ENCODE peak calls at places on chromosomes 6 and 20, in five cellular contexts. J is A673, D is body of pancreas, B is colonic mucosa, T is BE2C. W is an unnamed sample. For H3K4me1, the result is how much of the 10 kb centered on the place peaks cover.

GRCh38 chr6:169839898-169840631 is 88.6 kb downstream of the ERMARD start:
- DNase-seq in J (no peak), D (no peak), B (peak), T (no peak), W (peak)

GRCh38 chr6:35727935-35728662 is 8.7 kb upstream of the ARMC12 start:
- DNase-seq in J (peak), D (peak), B (peak), T (peak), W (peak)

GRCh38 chr6:456358-456857 is 64.9 kb downstream of the IRF4 start:
- DNase-seq in J (no peak), D (no peak), B (no peak), T (no peak), W (peak)

GRCh38 chr6:16956371-16956770 is 145.5 kb upstream of the STMND1 start:
- DNase-seq in J (no peak), D (no peak), B (no peak), T (no peak), W (no peak)

GRCh38 chr6:64037421-64037820 is 401.8 kb downstream of the PHF3 start:
- DNase-seq in J (no peak), D (no peak), B (no peak), T (no peak), W (no peak)

GRCh38 chr20:41307021-41307420 is 10.5 kb downstream of the ZHX3 start:
- DNase-seq in J (no peak), D (no peak), B (no peak), T (no peak), W (no peak)

GRCh38 chr6:129183681-129184216 is 300.8 kb downstream of the LAMA2 start:
- DNase-seq in J (peak), D (no peak), B (no peak), T (no peak), W (no peak)

GRCh38 chr20:60056345-60057122 is 98.3 kb downstream of the CDH26 start:
- DNase-seq in J (no peak), D (no peak), B (no peak), T (no peak), W (peak)

GRCh38 chr20:22207280-22207679 is 377.1 kb downstream of the FOXA2 start:
- DNase-seq in J (no peak), D (no peak), B (no peak), T (no peak), W (no peak)

GRCh38 chr6:26594730-26595632 is 1.8 kb upstream of the ABT1 start:
- DNase-seq in J (peak), D (no peak), B (no peak), T (peak), W (peak)

GRCh38 chr20:11178946-11179654 is 505.3 kb upstream of the JAG1 start:
- DNase-seq in J (peak), D (no peak), B (no peak), T (no peak), W (no peak)

GRCh38 chr20:18647777-18648176 is 59.9 kb downstream of the DTD1 start:
- DNase-seq in J (no peak), D (no peak), B (no peak), T (no peak), W (no peak)

GRCh38 chr20:37670426-37670825 is 23.4 kb upstream of the CTNNBL1 start:
- DNase-seq in J (peak), D (peak), B (no peak), T (peak), W (no peak)

GRCh38 chr6:44049163-44049988 is 77.9 kb downstream of the MRPL14 start:
- DNase-seq in J (no peak), D (no peak), B (peak), T (no peak), W (no peak)

GRCh38 chr6:37139223-37139962 is 30.6 kb upstream of the PIM1 start:
- DNase-seq in J (no peak), D (no peak), B (no peak), T (no peak), W (no peak)

GRCh38 chr20:63175031-63175895 is 40.7 kb downstream of the YTHDF1 start:
- DNase-seq in J (no peak), D (no peak), B (no peak), T (no peak), W (no peak)

GRCh38 chr20:2745060-2745910 is 52.7 kb downstream of the EBF4 start:
- DNase-seq in J (no peak), D (no peak), B (no peak), T (no peak), W (peak)

GRCh38 chr6:16337280-16337975 is 99.0 kb downstream of the GMPR start:
- DNase-seq in J (no peak), D (peak), B (peak), T (peak), W (peak)

GRCh38 chr20:62925420-62926228 is 681 bp downstream of the DIDO1 start:
- DNase-seq in J (peak), D (peak), B (peak), T (no peak), W (peak)

GRCh38 chr6:13474360-13474759 is 13.0 kb downstream of the GFOD1 start:
- DNase-seq in J (no peak), D (no peak), B (no peak), T (no peak), W (peak)

GRCh38 chr6:84866715-84867114 is 102.3 kb upstream of the TBX18 start:
- DNase-seq in J (no peak), D (no peak), B (no peak), T (no peak), W (no peak)

GRCh38 chr20:815914-816606 is 17.5 kb upstream of the FAM110A start:
- DNase-seq in J (peak), D (peak), B (peak), T (peak), W (peak)

GRCh38 chr6:15249371-15250019 is 3.6 kb downstream of the JARID2 start:
- DNase-seq in J (no peak), D (no peak), B (no peak), T (no peak), W (no peak)

GRCh38 chr6:104182811-104183210 is 676.9 kb downstream of the HACE1 start:
- DNase-seq in J (no peak), D (no peak), B (no peak), T (no peak), W (no peak)

GRCh38 chr6:125252891-125253290 is 48.9 kb downstream of the HDDC2 start:
- DNase-seq in J (no peak), D (no peak), B (no peak), T (no peak), W (no peak)

GRCh38 chr20:53581444-53582311 is 12.0 kb downstream of the ZNF217 start:
- DNase-seq in J (no peak), D (no peak), B (no peak), T (no peak), W (no peak)

GRCh38 chr6:162358625-162359024 is 368.9 kb downstream of the PRKN start:
- DNase-seq in J (no peak), D (no peak), B (no peak), T (no peak), W (no peak)

GRCh38 chr6:144006731-144007454 is 1.2 kb downstream of the PLAGL1 start:
- DNase-seq in J (no peak), D (no peak), B (peak), T (no peak), W (no peak)

GRCh38 chr6:28867078-28867414 is 56.7 kb downstream of the TRIM27 start:
- DNase-seq in J (peak), D (no peak), B (no peak), T (no peak), W (no peak)

GRCh38 chr20:35561268-35561667 is 19.4 kb downstream of the ERGIC3 start:
- DNase-seq in J (peak), D (peak), B (no peak), T (peak), W (peak)

GRCh38 chr20:51359947-51360346 is 182.6 kb downstream of the NFATC2 start:
- DNase-seq in J (no peak), D (no peak), B (no peak), T (no peak), W (no peak)

GRCh38 chr6:91299544-91300491 is 712.9 kb upstream of the MAP3K7 start:
- DNase-seq in J (peak), D (no peak), B (peak), T (no peak), W (peak)

GRCh38 chr20:4225778-4226177 is 210.4 kb upstream of the RNF24 start:
- DNase-seq in J (no peak), D (no peak), B (no peak), T (no peak), W (no peak)
- H3K4me3 ChIP-seq in J (no peak), D (no peak), B (no peak), T (no peak), W (no peak)

GRCh38 chr6:157538698-157539097 is 157.7 kb downstream of the ZDHHC14 start:
- DNase-seq in J (no peak), D (no peak), B (no peak), T (no peak), W (peak)

GRCh38 chr6:157539421-157539822 is 158.4 kb downstream of the ZDHHC14 start:
- DNase-seq in J (no peak), D (no peak), B (no peak), T (no peak), W (peak)

GRCh38 chr6:157542405-157542943 is 161.5 kb downstream of the ZDHHC14 start:
- DNase-seq in J (no peak), D (no peak), B (no peak), T (no peak), W (peak)

GRCh38 chr6:157539900-157540752 is 159.1 kb downstream of the ZDHHC14 start:
- DNase-seq in J (no peak), D (no peak), B (peak), T (no peak), W (peak)

DNA sequence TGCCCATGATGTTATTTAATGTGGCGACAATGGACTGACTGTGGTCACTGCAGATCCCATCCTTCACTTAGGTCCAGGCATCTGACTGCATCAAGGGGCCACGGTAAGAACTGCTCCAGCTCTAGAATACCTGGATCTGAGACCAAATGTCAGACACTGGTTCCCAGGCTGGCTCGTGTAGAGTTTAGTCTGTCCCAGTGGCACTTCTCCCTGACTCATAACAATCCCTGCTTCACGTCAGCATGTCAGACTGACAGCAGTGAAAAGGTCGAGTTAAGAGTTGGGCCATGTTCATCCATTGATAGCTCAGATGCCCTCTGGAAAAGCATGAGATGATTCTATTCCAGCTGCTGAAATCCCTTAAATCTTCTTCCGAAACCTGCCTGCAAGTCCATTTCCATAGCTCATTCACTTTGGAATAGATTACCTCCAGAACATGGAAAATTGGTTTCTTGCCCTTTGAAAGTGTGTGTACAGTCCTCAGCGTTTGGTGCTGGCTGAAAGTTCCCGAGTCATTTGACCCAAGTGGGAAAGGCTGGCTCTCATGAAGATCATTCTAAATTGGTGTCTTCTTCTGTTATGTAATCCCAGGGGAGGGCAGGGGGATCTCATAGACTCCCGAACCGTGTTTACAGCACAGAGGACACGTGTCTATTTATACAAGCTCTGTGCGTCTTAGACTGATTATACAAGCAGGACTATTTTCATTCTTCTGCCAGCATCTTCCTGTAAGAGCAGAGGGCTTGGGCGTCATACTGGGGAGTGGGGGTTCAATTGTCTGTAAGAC is 160.8 kb downstream of the ZDHHC14 start:
- DNase-seq in J (no peak), D (no peak), B (no peak), T (no peak), W (peak)
- H3K4me1 ChIP-seq in J (under half), D (under half), B (under half), T (under half), W (under half)

GRCh38 chr6:7087491-7087979 is 20.2 kb upstream of the RREB1 start:
- DNase-seq in J (no peak), D (no peak), B (peak), T (no peak), W (no peak)

GRCh38 chr6:7087066-7087465 is 20.7 kb upstream of the RREB1 start:
- DNase-seq in J (peak), D (no peak), B (no peak), T (no peak), W (peak)

GRCh38 chr6:7085911-7086310 is 21.9 kb upstream of the RREB1 start:
- DNase-seq in J (peak), D (peak), B (peak), T (peak), W (no peak)

GRCh38 chr6:7088076-7088742 is 19.6 kb upstream of the RREB1 start:
- DNase-seq in J (no peak), D (no peak), B (peak), T (no peak), W (no peak)

DNA sequence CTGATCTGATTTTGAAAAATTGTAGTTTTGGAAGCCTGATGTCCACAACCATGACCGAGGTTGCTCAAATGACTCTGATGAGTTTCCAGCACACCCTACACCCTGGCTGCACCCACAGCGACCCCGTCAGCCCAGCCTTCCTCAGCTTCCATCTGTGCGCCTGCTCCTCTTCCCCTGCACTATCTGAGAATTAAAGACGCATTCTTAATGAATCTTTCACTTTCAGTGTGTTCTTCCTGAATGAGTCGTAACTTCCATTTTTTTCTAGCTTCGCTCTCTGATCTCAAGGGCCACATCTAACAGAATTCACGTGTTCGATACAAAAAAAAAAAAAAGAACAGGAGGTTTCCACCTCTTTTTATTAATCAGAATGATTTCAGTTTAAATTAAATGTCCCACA is 21.3 kb upstream of the RREB1 start:
- DNase-seq in J (no peak), D (no peak), B (peak), T (no peak), W (no peak)
- H3K4me3 ChIP-seq in J (peak), D (no peak), B (peak), T (no peak), W (no peak)

DNA sequence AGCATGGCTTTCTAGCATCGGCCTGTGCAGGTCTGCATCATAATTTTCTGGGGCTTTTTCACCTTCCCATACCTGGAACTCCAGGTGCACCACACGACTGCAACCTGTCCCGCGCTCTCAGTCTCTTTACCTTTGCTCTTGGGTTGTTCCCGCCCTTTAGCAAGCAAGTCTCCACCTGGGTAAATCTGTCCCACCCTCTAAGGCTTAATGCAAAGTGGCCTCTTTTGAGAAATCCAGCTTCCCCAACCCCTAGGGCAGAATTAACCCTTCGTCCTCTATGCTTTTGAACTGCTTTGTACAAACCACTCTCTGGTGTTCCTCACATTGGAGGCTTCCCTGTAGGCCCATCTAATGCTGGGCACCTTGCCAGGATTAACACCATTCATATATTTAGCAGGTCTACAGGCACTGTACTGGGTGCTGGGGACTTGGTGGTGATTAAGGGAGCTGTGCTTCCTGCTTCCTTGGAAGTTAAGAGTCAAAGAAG is 2.8 kb downstream of the ITPR3 start:
- DNase-seq in J (peak), D (no peak), B (peak), T (no peak), W (no peak)
- H3K4me1 ChIP-seq in J (under half), D (under half), B (under half), T (under half), W (under half)

DNA sequence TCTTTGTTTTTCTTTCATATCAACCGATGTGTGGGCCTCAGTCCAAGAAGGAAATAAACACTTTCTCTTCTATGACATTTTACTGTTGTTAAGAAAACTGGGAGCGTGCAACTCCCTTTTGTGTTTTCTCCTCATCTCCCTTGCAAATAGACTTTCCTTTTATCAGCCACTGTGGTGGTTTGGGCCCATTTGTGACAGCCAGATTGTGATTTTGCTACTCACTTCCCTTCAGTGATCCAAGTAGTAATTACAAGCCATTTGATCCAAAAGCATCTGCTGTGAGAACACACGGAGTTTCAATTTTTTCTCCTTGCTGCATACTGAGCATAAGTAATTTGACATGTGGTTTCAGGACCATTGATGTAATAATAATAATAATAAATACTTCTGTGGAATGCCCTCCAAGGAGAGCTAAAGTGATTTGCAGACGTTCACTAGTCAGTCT is 92.0 kb upstream of the CLDN20 start:
- DNase-seq in J (peak), D (no peak), B (no peak), T (no peak), W (peak)
- H3K4me3 ChIP-seq in J (peak), D (no peak), B (no peak), T (no peak), W (no peak)

GRCh38 chr6:53299331-53299835 is 49.4 kb downstream of the ELOVL5 start:
- DNase-seq in J (no peak), D (no peak), B (no peak), T (no peak), W (no peak)

GRCh38 chr6:53300656-53301551 is 47.8 kb downstream of the ELOVL5 start:
- DNase-seq in J (no peak), D (no peak), B (no peak), T (no peak), W (no peak)

GRCh38 chr6:53306819-53307347 is 41.9 kb downstream of the ELOVL5 start:
- DNase-seq in J (no peak), D (no peak), B (no peak), T (no peak), W (no peak)

GRCh38 chr6:53302678-53303360 is 45.9 kb downstream of the ELOVL5 start:
- DNase-seq in J (peak), D (no peak), B (no peak), T (no peak), W (no peak)

GRCh38 chr6:53301801-53302537 is 46.8 kb downstream of the ELOVL5 start:
- DNase-seq in J (no peak), D (no peak), B (no peak), T (no peak), W (no peak)
- H3K4me1 ChIP-seq in J (under half), D (under half), B (under half), T (under half), W (under half)

GRCh38 chr20:39049148-39049547 is 87.0 kb downstream of the DHX35 start:
- DNase-seq in J (no peak), D (no peak), B (no peak), T (no peak), W (peak)
- H3K4me3 ChIP-seq in J (no peak), D (no peak), B (no peak), T (no peak), W (no peak)

DNA sequence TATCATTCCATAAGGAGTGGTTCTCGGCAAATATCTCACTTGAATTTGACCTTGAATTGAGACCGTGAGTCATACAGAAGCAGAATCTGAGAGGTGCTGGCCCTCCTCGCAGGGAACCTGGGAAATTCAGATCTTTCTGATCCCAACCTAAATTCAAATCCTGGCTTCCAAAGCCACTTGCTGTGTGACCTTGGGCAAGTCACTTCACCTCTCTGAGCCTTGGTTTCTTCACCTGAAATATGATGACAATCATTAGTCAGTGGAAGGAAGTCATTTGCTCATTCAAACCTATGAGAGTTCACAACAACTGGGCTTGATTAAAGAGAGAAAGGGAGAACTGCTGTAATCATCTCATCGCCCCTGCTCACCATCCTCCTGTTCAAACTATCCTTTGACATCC is 7.2 kb downstream of the BPIFA3 start:
- DNase-seq in J (no peak), D (no peak), B (no peak), T (no peak), W (no peak)
- H3K4me1 ChIP-seq in J (under half), D (under half), B (under half), T (under half), W (under half)